ENCODE peak calls at places on chromosomes 2 and 18, in nine cellular contexts. J, S, L, W, Z, M, R, P and K are unnamed samples.

GRCh38 chr2:136966485-136966884 is 201.1 kb downstream of the THSD7B start:
- DNase-seq in J (no peak), S (no peak), L (no peak), W (no peak), Z (no peak), M (no peak), R (no peak), P (no peak), K (no peak)

GRCh38 chr2:17479875-17480274 is 38.4 kb downstream of the RAD51AP2 start:
- DNase-seq in J (no peak), S (no peak), L (no peak), W (peak; percentile 67), Z (peak; percentile 59), M (no peak), R (no peak), P (peak; percentile 5), K (peak; percentile 73)

GRCh38 chr2:53964987-53965687 is 5.7 kb downstream of the PSME4 start:
- DNase-seq in J (no peak), S (no peak), L (no peak), W (no peak), Z (peak; percentile 16), M (no peak), R (no peak), P (no peak), K (no peak)

GRCh38 chr2:45734952-45735351 is 83.5 kb downstream of the PRKCE start:
- DNase-seq in J (no peak), S (no peak), L (no peak), W (no peak), Z (no peak), M (no peak), R (no peak), P (no peak), K (no peak)

GRCh38 chr2:100877555-100877954 is 57.6 kb downstream of the NPAS2 start:
- DNase-seq in J (no peak), S (no peak), L (no peak), W (peak; percentile 71), Z (peak; percentile 32), M (peak; percentile 58), R (no peak), P (no peak), K (peak; percentile 32)

GRCh38 chr2:117940436-117940835 is 73.4 kb downstream of the CCDC93 start:
- DNase-seq in J (no peak), S (no peak), L (no peak), W (no peak), Z (no peak), M (no peak), R (no peak), P (no peak), K (no peak)

GRCh38 chr2:236715511-236715961 is 145.9 kb downstream of the ACKR3 start:
- DNase-seq in J (peak; percentile 75), S (no peak), L (peak; percentile 92), W (no peak), Z (no peak), M (peak; percentile 23), R (no peak), P (no peak), K (no peak)

GRCh38 chr2:119177838-119178190 is 19.3 kb upstream of the C1QL2 start:
- DNase-seq in J (no peak), S (no peak), L (no peak), W (no peak), Z (no peak), M (no peak), R (no peak), P (no peak), K (no peak)

GRCh38 chr2:120474486-120474885 is 128.6 kb downstream of the INHBB start:
- DNase-seq in J (no peak), S (no peak), L (no peak), W (no peak), Z (no peak), M (peak; percentile 1), R (no peak), P (no peak), K (no peak)

GRCh38 chr2:73925033-73925704 is 1.5 kb upstream of the DGUOK start:
- DNase-seq in J (no peak), S (no peak), L (no peak), W (no peak), Z (no peak), M (no peak), R (peak; percentile 19), P (no peak), K (no peak)

GRCh38 chr18:59907172-59907571 is 7.4 kb downstream of the PMAIP1 start:
- DNase-seq in J (no peak), S (no peak), L (no peak), W (no peak), Z (no peak), M (no peak), R (no peak), P (no peak), K (no peak)

GRCh38 chr2:20992201-20992711 is 51.6 kb downstream of the APOB start:
- DNase-seq in J (no peak), S (no peak), L (no peak), W (no peak), Z (peak; percentile 50), M (peak; percentile 17), R (no peak), P (no peak), K (peak; percentile 58)

GRCh38 chr2:184793196-184793595 is 194.9 kb downstream of the ZNF804A start:
- DNase-seq in J (no peak), S (no peak), L (no peak), W (no peak), Z (no peak), M (no peak), R (no peak), P (no peak), K (no peak)

GRCh38 chr18:8480506-8481328 is 128.5 kb upstream of the RAB12 start:
- DNase-seq in J (peak; percentile 64), S (no peak), L (peak; percentile 76), W (peak; percentile 74), Z (peak; percentile 27), M (peak; percentile 37), R (peak; percentile 24), P (peak; percentile 9), K (peak; percentile 67)

GRCh38 chr2:27647289-27647688 is 16.1 kb downstream of the SUPT7L start:
- DNase-seq in J (no peak), S (no peak), L (no peak), W (peak; percentile 37), Z (peak; percentile 10), M (no peak), R (no peak), P (no peak), K (no peak)

GRCh38 chr2:209629622-209630021 is 142.0 kb upstream of the UNC80 start:
- DNase-seq in J (no peak), S (no peak), L (no peak), W (peak; percentile 86), Z (peak; percentile 31), M (no peak), R (no peak), P (peak; percentile 69), K (peak; percentile 24)

GRCh38 chr2:131520526-131520925 is 7.2 kb upstream of the CCDC74A start:
- DNase-seq in J (no peak), S (no peak), L (no peak), W (no peak), Z (no peak), M (peak; percentile 88), R (no peak), P (no peak), K (no peak)

GRCh38 chr2:197209742-197210408 is 100.7 kb downstream of the ANKRD44 start:
- DNase-seq in J (no peak), S (peak; percentile 76), L (no peak), W (no peak), Z (peak; percentile 35), M (no peak), R (no peak), P (peak; percentile 84), K (peak; percentile 20)

GRCh38 chr2:105821428-105822125 is 76.9 kb downstream of the NCK2 start:
- DNase-seq in J (no peak), S (no peak), L (no peak), W (no peak), Z (no peak), M (no peak), R (no peak), P (no peak), K (no peak)

GRCh38 chr2:104472076-104472475 is 381.8 kb upstream of the POU3F3 start:
- DNase-seq in J (no peak), S (no peak), L (peak; percentile 28), W (no peak), Z (no peak), M (no peak), R (no peak), P (no peak), K (no peak)
- TF ChIP-seq CTCF in J (no peak), S (no peak), L (no peak), W (no peak), Z (no peak), M (no peak), R (no peak), P (no peak), K (no peak)

DNA sequence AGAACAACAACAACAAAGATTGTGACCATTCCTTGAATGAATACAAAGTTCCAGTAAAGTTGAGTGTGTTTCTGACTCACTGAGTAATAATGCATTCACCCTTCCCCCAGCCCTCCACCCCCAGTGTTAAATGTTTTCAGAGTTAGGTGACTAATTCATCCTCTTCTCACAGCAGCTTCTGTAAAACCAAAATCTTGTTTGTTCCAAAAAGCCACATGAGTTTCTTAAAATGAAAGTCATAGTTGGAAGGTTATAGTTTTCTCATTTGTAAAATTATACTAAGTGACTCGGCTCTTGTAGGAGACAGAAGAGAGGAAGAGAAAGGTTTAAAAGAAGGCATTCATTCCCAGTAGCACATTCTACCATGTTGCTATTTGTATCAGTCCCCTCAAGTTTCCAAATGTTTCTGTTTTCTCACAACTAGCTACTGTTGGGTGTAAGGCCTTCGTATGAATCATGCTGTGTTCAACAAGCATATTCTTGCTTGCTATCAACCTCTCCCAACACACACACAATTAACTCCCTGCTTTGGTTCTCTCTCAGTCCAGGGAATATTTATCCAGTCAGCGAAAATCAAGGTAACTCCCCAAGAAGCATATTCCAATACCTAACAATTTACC is 75.3 kb downstream of the MBD2 start:
- DNase-seq in J (no peak), S (peak; percentile 69), L (no peak), W (peak; percentile 96), Z (peak; percentile 89), M (peak; percentile 52), R (peak; percentile 63), P (peak; percentile 78), K (peak; percentile 93)
- H3K4me3 ChIP-seq in J (no peak overlapping the region), S (peak overlapping the region; percentile 33), L (no peak overlapping the region), W (no peak overlapping the region), Z (peak overlapping the region; percentile 28), M (no peak overlapping the region), R (peak overlapping the region; percentile 44), P (no peak overlapping the region), K (no peak overlapping the region)

DNA sequence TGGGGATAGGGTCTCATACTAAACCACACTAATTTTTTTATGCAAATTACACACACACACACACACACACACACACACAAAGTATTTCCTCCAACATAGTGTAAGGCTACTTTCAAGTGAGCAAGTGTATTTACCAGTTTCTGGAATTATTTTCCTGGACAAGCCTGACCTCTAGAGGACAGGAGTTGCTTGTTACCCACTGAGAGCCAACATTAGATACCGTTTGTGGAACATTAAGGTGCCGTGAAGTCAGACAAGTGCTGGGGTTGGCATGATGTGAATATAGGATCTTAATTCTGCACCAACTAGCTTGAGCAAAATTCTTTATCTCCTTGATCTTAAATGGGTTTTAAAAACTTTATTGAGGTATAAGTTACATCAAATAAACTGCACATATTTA is 39.3 kb upstream of the SERPINB2 start:
- DNase-seq in J (peak; percentile 44), S (no peak), L (peak; percentile 66), W (peak; percentile 72), Z (peak; percentile 52), M (no peak), R (peak; percentile 66), P (no peak), K (peak; percentile 84)
- TF ChIP-seq CTCF in J (peak; percentile 69), S (peak; percentile 57), L (peak; percentile 74), W (peak; percentile 67), Z (peak; percentile 71), M (peak; percentile 28), R (peak; percentile 56), P (peak; percentile 66), K (peak; percentile 78)

GRCh38 chr2:6828299-6828584 is 37.5 kb downstream of the CMPK2 start:
- DNase-seq in J (no peak), S (no peak), L (peak; percentile 62), W (peak; percentile 61), Z (no peak), M (no peak), R (peak; percentile 16), P (no peak), K (no peak)
- H3K4me3 ChIP-seq in J (no peak overlapping the region), S (no peak overlapping the region), L (no peak overlapping the region), W (no peak overlapping the region), Z (no peak overlapping the region), M (no peak overlapping the region), R (no peak overlapping the region), P (no peak overlapping the region), K (no peak overlapping the region)